ENCODE peak calls at places on chromosome 22, in five cellular contexts. One of them, this sample, is unnamed. For H3K4me1 and H3K27me3, the result is how much of the 10 kb centered on the place peaks cover.

GRCh38 chr22:49322861-49323622 is 504.6 kb downstream of the BRD1 start:
- DNase-seq in mesenchymal stem cell: no peak
- DNase-seq in GM23248: no peak
- DNase-seq in endothelial cell of umbilical vein: no peak
- DNase-seq in H9: no peak
- DNase-seq in this sample: no peak

GRCh38 chr22:48743601-48744282 is 1083.9 kb downstream of the BRD1 start:
- DNase-seq in mesenchymal stem cell: no peak
- DNase-seq in GM23248: no peak
- DNase-seq in endothelial cell of umbilical vein: no peak
- DNase-seq in H9: no peak
- DNase-seq in this sample: no peak

GRCh38 chr22:27100789-27101188 is 443.4 kb downstream of the MIAT start:
- DNase-seq in mesenchymal stem cell: peak
- DNase-seq in GM23248: peak
- DNase-seq in endothelial cell of umbilical vein: no peak
- DNase-seq in H9: peak
- DNase-seq in this sample: peak

GRCh38 chr22:46547883-46548244 is 10.4 kb upstream of the CELSR1 start:
- DNase-seq in mesenchymal stem cell: peak
- DNase-seq in GM23248: peak
- DNase-seq in endothelial cell of umbilical vein: peak
- DNase-seq in H9: no peak
- DNase-seq in this sample: no peak

GRCh38 chr22:38299001-38299651 is 18.1 kb downstream of the CSNK1E start:
- DNase-seq in mesenchymal stem cell: no peak
- DNase-seq in GM23248: no peak
- DNase-seq in endothelial cell of umbilical vein: no peak
- DNase-seq in H9: no peak
- DNase-seq in this sample: no peak

GRCh38 chr22:49825436-49825835 is 2.2 kb downstream of the BRD1 start:
- DNase-seq in mesenchymal stem cell: peak
- DNase-seq in GM23248: peak
- DNase-seq in endothelial cell of umbilical vein: peak
- DNase-seq in H9: no peak
- DNase-seq in this sample: no peak

GRCh38 chr22:28670691-28671261 is 8.9 kb downstream of the TTC28 start:
- DNase-seq in mesenchymal stem cell: peak
- DNase-seq in GM23248: no peak
- DNase-seq in endothelial cell of umbilical vein: no peak
- DNase-seq in H9: no peak
- DNase-seq in this sample: no peak

GRCh38 chr22:46376096-46376495 is 40.6 kb downstream of the TRMU start:
- DNase-seq in mesenchymal stem cell: no peak
- DNase-seq in GM23248: no peak
- DNase-seq in endothelial cell of umbilical vein: no peak
- DNase-seq in H9: no peak
- DNase-seq in this sample: no peak

GRCh38 chr22:39725351-39726035 is 154.9 kb downstream of the CACNA1I start:
- DNase-seq in mesenchymal stem cell: no peak
- DNase-seq in GM23248: no peak
- DNase-seq in endothelial cell of umbilical vein: no peak
- DNase-seq in H9: no peak
- DNase-seq in this sample: no peak

GRCh38 chr22:39290724-39291161 is 28.7 kb downstream of the RPL3 start:
- DNase-seq in mesenchymal stem cell: peak
- DNase-seq in GM23248: peak
- DNase-seq in endothelial cell of umbilical vein: peak
- DNase-seq in H9: peak
- DNase-seq in this sample: no peak

GRCh38 chr22:24474221-24474620 is 20.9 kb upstream of the UPB1 start:
- DNase-seq in mesenchymal stem cell: peak
- DNase-seq in GM23248: peak
- DNase-seq in endothelial cell of umbilical vein: peak
- DNase-seq in H9: no peak
- DNase-seq in this sample: no peak

GRCh38 chr22:49400136-49400865 is 427.4 kb downstream of the BRD1 start:
- DNase-seq in mesenchymal stem cell: no peak
- DNase-seq in GM23248: no peak
- DNase-seq in endothelial cell of umbilical vein: no peak
- DNase-seq in H9: peak
- DNase-seq in this sample: no peak

GRCh38 chr22:34102633-34103032 is 182.4 kb upstream of the LARGE1 start:
- DNase-seq in mesenchymal stem cell: no peak
- DNase-seq in GM23248: peak
- DNase-seq in endothelial cell of umbilical vein: no peak
- DNase-seq in H9: peak
- DNase-seq in this sample: peak

GRCh38 chr22:50245214-50246072 is 620 bp upstream of the TUBGCP6 start:
- DNase-seq in mesenchymal stem cell: no peak
- DNase-seq in GM23248: no peak
- DNase-seq in endothelial cell of umbilical vein: no peak
- DNase-seq in H9: no peak
- DNase-seq in this sample: no peak

GRCh38 chr22:46122511-46122971 is 27.8 kb upstream of the PPARA start:
- DNase-seq in mesenchymal stem cell: peak
- DNase-seq in GM23248: peak
- DNase-seq in endothelial cell of umbilical vein: peak
- DNase-seq in H9: peak
- DNase-seq in this sample: peak

GRCh38 chr22:17201285-17201945 is 17.8 kb downstream of the ADA2 start:
- DNase-seq in mesenchymal stem cell: peak
- DNase-seq in GM23248: peak
- DNase-seq in endothelial cell of umbilical vein: peak
- DNase-seq in H9: no peak
- DNase-seq in this sample: peak

GRCh38 chr22:31917227-31917921 is 27.0 kb upstream of the YWHAH start:
- DNase-seq in mesenchymal stem cell: no peak
- DNase-seq in GM23248: no peak
- DNase-seq in endothelial cell of umbilical vein: no peak
- DNase-seq in H9: no peak
- DNase-seq in this sample: no peak

GRCh38 chr22:32764330-32765116 is 37.0 kb upstream of the TIMP3 start:
- DNase-seq in mesenchymal stem cell: peak
- DNase-seq in GM23248: peak
- DNase-seq in endothelial cell of umbilical vein: no peak
- DNase-seq in H9: no peak
- DNase-seq in this sample: no peak

GRCh38 chr22:31326877-31327276 is 19.3 kb downstream of the PATZ1 start:
- DNase-seq in mesenchymal stem cell: no peak
- DNase-seq in GM23248: no peak
- DNase-seq in endothelial cell of umbilical vein: no peak
- DNase-seq in H9: no peak
- DNase-seq in this sample: no peak

GRCh38 chr22:43234299-43234988 is 47.5 kb upstream of the TTLL12 start:
- DNase-seq in mesenchymal stem cell: no peak
- DNase-seq in GM23248: no peak
- DNase-seq in endothelial cell of umbilical vein: no peak
- DNase-seq in H9: no peak
- DNase-seq in this sample: no peak

GRCh38 chr22:31344369-31345330 is 1.5 kb downstream of the PATZ1 start:
- DNase-seq in mesenchymal stem cell: peak
- DNase-seq in GM23248: peak
- DNase-seq in endothelial cell of umbilical vein: peak
- DNase-seq in H9: peak
- DNase-seq in this sample: peak

GRCh38 chr22:38467438-38467903 is 425 bp upstream of the KDELR3 start:
- DNase-seq in mesenchymal stem cell: no peak
- DNase-seq in GM23248: no peak
- DNase-seq in endothelial cell of umbilical vein: no peak
- DNase-seq in H9: no peak
- DNase-seq in this sample: no peak

GRCh38 chr22:40183029-40183581 is 5.4 kb downstream of the TNRC6B start:
- DNase-seq in mesenchymal stem cell: peak
- DNase-seq in GM23248: peak
- DNase-seq in endothelial cell of umbilical vein: peak
- DNase-seq in H9: no peak
- DNase-seq in this sample: peak

GRCh38 chr22:49095366-49095765 is 732.3 kb downstream of the BRD1 start:
- DNase-seq in mesenchymal stem cell: no peak
- DNase-seq in GM23248: no peak
- DNase-seq in endothelial cell of umbilical vein: no peak
- DNase-seq in H9: no peak
- DNase-seq in this sample: no peak

GRCh38 chr22:29944339-29944738 is 61.4 kb downstream of the MTMR3 start:
- DNase-seq in mesenchymal stem cell: no peak
- DNase-seq in GM23248: peak
- DNase-seq in endothelial cell of umbilical vein: no peak
- DNase-seq in H9: no peak
- DNase-seq in this sample: no peak
- H3K4me1 ChIP-seq in mesenchymal stem cell: under half
- H3K4me1 ChIP-seq in GM23248: under half
- H3K4me1 ChIP-seq in endothelial cell of umbilical vein: under half
- H3K4me1 ChIP-seq in H9: under half
- H3K4me1 ChIP-seq in this sample: under half

GRCh38 chr22:41696714-41697113 is 2.6 kb upstream of the MEI1 start:
- DNase-seq in mesenchymal stem cell: no peak
- DNase-seq in GM23248: no peak
- DNase-seq in endothelial cell of umbilical vein: no peak
- DNase-seq in H9: no peak
- DNase-seq in this sample: no peak

GRCh38 chr22:41702763-41703162 is 3.5 kb downstream of the MEI1 start:
- DNase-seq in mesenchymal stem cell: no peak
- DNase-seq in GM23248: no peak
- DNase-seq in endothelial cell of umbilical vein: no peak
- DNase-seq in H9: no peak
- DNase-seq in this sample: no peak

GRCh38 chr22:41697126-41697775 is 2.1 kb upstream of the MEI1 start:
- DNase-seq in mesenchymal stem cell: peak
- DNase-seq in GM23248: peak
- DNase-seq in endothelial cell of umbilical vein: peak
- DNase-seq in H9: peak
- DNase-seq in this sample: peak

GRCh38 chr22:41700105-41700358 is 729 bp downstream of the MEI1 start:
- DNase-seq in mesenchymal stem cell: no peak
- DNase-seq in GM23248: no peak
- DNase-seq in endothelial cell of umbilical vein: no peak
- DNase-seq in H9: peak
- DNase-seq in this sample: no peak

DNA sequence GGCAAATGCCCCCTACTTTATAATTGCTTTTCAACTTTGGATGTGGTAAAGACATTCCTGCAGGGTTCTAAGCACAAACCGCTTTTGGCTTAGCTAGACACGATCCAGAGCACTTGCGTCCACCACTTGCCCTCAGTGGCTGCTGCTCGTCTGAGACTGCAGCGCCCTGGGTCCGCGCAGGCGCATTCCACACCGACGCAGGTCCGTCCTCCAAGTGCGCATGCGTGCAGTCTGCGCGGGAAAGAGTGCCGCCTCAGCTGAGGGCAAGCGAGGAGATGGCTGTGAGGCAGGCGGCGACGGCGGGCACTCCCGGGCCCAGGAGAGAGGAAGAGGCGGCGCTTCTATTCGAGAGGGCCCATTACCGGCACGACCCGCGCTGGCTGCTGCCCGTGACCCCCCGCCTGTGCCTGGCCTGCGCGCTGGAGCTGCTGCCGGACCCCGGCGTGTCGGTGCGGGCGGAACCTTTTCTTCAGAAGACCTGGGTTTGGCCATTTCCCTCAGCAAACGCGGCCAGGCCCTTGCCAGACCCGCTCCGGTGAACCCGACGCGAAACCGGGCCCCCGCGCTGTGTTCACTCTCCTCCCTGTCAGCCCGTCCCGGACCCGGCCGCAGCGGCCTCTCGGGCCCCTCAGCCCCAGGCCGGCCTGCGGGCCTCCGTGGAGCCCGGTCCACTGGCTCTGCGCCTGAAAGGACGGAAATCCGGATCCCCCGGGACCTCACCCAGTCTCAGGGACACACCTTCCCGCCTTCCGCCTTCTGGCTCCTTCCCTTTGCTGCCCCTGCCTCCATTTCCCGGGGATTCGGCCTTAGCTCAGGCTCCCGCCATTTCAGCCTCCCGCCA is at the start of gene MEI1:
- DNase-seq in mesenchymal stem cell: no peak
- DNase-seq in GM23248: peak
- DNase-seq in endothelial cell of umbilical vein: peak
- DNase-seq in H9: peak
- DNase-seq in this sample: peak
- H3K4me2 ChIP-seq in mesenchymal stem cell: no peak
- H3K4me2 ChIP-seq in GM23248: no peak
- H3K4me2 ChIP-seq in endothelial cell of umbilical vein: no peak
- H3K4me2 ChIP-seq in H9: no peak
- H3K4me2 ChIP-seq in this sample: no peak

GRCh38 chr22:47622541-47622940 is 860.1 kb downstream of the TBC1D22A start:
- DNase-seq in mesenchymal stem cell: no peak
- DNase-seq in GM23248: no peak
- DNase-seq in endothelial cell of umbilical vein: no peak
- DNase-seq in H9: peak
- DNase-seq in this sample: no peak
- H3K27me3 ChIP-seq in mesenchymal stem cell: under half
- H3K27me3 ChIP-seq in GM23248: under half
- H3K27me3 ChIP-seq in endothelial cell of umbilical vein: under half
- H3K27me3 ChIP-seq in H9: under half
- H3K27me3 ChIP-seq in this sample: under half

GRCh38 chr22:36336246-36337182 is 51.3 kb downstream of the MYH9 start:
- DNase-seq in mesenchymal stem cell: no peak
- DNase-seq in GM23248: no peak
- DNase-seq in endothelial cell of umbilical vein: no peak
- DNase-seq in H9: no peak
- DNase-seq in this sample: no peak

GRCh38 chr22:36333632-36334031 is 54.1 kb downstream of the MYH9 start:
- DNase-seq in mesenchymal stem cell: no peak
- DNase-seq in GM23248: no peak
- DNase-seq in endothelial cell of umbilical vein: no peak
- DNase-seq in H9: no peak
- DNase-seq in this sample: no peak

GRCh38 chr22:36335621-36336020 is 52.1 kb downstream of the MYH9 start:
- DNase-seq in mesenchymal stem cell: peak
- DNase-seq in GM23248: no peak
- DNase-seq in endothelial cell of umbilical vein: no peak
- DNase-seq in H9: no peak
- DNase-seq in this sample: no peak

GRCh38 chr22:36334081-36334831 is 53.5 kb downstream of the MYH9 start:
- DNase-seq in mesenchymal stem cell: peak
- DNase-seq in GM23248: no peak
- DNase-seq in endothelial cell of umbilical vein: no peak
- DNase-seq in H9: peak
- DNase-seq in this sample: peak

DNA sequence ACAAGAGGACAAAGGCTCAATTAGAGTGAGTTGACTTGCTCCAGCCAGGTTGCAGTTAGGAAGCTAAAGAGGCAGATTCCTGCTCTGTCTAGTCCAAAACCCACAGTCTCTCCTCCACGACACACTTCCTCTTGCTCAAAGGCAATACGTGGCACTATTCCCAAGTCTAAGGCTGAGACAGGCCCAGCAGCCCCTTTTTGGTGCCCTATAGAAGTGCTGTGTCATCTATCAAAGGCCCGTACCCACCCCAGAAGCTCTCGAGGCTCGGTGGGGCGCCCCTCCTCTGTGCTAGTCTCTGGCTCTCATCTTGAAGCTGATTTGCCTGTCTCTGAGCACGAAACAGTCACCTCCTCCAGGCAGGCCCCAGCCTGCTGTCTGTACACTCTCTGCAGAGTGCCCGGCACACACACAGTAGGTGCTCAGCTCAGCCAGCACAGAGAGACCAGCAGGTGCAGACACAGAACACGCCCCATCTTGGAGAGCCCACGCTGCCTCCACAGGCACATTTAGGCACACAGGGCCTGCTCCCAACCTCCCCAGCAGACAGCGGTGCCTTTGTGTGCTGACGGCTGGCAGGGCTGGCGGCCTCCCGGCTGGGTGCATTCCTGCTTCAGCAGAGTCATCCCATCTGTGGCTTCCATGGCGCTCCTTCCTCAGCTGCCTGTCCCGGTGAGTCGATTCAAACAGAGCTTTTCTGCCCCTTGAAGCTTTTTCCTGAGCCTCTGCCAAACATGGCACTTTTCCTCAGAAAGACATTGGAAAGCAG is 52.7 kb downstream of the MYH9 start:
- DNase-seq in mesenchymal stem cell: peak
- DNase-seq in GM23248: peak
- DNase-seq in endothelial cell of umbilical vein: no peak
- DNase-seq in H9: no peak
- DNase-seq in this sample: peak
- H3K4me1 ChIP-seq in mesenchymal stem cell: half or more
- H3K4me1 ChIP-seq in GM23248: half or more
- H3K4me1 ChIP-seq in endothelial cell of umbilical vein: half or more
- H3K4me1 ChIP-seq in H9: under half
- H3K4me1 ChIP-seq in this sample: under half